ENCODE peak calls at places on chromosomes 16 and 17, in five cellular contexts. V is hippocampal formation; W is adrenal gland; O is NCI-H1105; J is stimulated activated CD4-positive, alpha-beta T cell treated with anti-CD3 and anti-CD28 coated beads, Interleukin-15, amount 100 ng/mL, for 1 hour. K is an unnamed sample.

GRCh38 chr16:14322186-14322585 is 251.1 kb downstream of the MRTFB start:
- DNase-seq in V (no peak), W (no peak), J (no peak), O (no peak), K (no peak)

GRCh38 chr16:10979717-10980601 is 35.6 kb downstream of the CLEC16A start:
- DNase-seq in W (no peak), V (peak; percentile 24), O (no peak), J (no peak), K (no peak)

GRCh38 chr17:17819561-17819995 is 17.2 kb downstream of the SREBF1 start:
- DNase-seq in V (peak; percentile 64), W (peak; percentile 97), J (peak; percentile 43), O (no peak), K (no peak)

GRCh38 chr16:11418506-11418905 is 73.2 kb downstream of the RMI2 start:
- DNase-seq in J (no peak), V (no peak), W (no peak), O (no peak), K (no peak)

GRCh38 chr17:44061446-44061845 is 5.0 kb downstream of the LSM12 start:
- DNase-seq in J (no peak), V (no peak), W (no peak), O (no peak), K (no peak)

GRCh38 chr17:65278050-65278819 is 141.1 kb downstream of the RGS9 start:
- DNase-seq in W (peak; percentile 50), O (no peak), V (peak; percentile 4), J (peak; percentile 6), K (peak; percentile 48)

GRCh38 chr17:19382581-19383444 is 4.2 kb downstream of the MFAP4 start:
- DNase-seq in W (no peak), V (no peak), O (no peak), J (no peak), K (no peak)

GRCh38 chr16:77951788-77952187 is 70.6 kb upstream of the CLEC3A start:
- DNase-seq in J (no peak), W (no peak), V (no peak), O (peak; percentile 40), K (peak; percentile 19)

K was measured in NCI-H2107.